ENCODE peak calls at places on chromosomes 11 and 22, in four cellular contexts. M, L, J and U are unnamed samples. For H3K27me3, the result is how much of the 10 kb centered on the place peaks cover.

GRCh38 chr22:22810018-22810427 is 77.6 kb upstream of the IGLL5 start:
- DNase-seq in M (peak), L (peak), J (peak), U (no peak)

GRCh38 chr11:77209663-77210062 is 81.6 kb downstream of the MYO7A start:
- DNase-seq in M (no peak), L (no peak), J (no peak), U (no peak)

GRCh38 chr11:69004411-69005182 is 8.4 kb downstream of the MRGPRF start:
- DNase-seq in M (no peak), L (peak), J (no peak), U (no peak)

GRCh38 chr11:89381094-89381493 is 110.1 kb downstream of the NOX4 start:
- DNase-seq in M (peak), L (no peak), J (no peak), U (peak)

GRCh38 chr11:124233376-124233775 is 7.5 kb upstream of the OR8G1 start:
- DNase-seq in M (no peak), L (no peak), J (no peak), U (no peak)

GRCh38 chr11:7967826-7968225 is 2.6 kb upstream of the NLRP10 start:
- DNase-seq in M (peak), L (no peak), J (no peak), U (no peak)

GRCh38 chr11:94125408-94126120 is 3.1 kb upstream of the PANX1 start:
- DNase-seq in M (no peak), L (no peak), J (no peak), U (no peak)

GRCh38 chr22:48797731-48798130 is 1029.9 kb downstream of the BRD1 start:
- DNase-seq in M (no peak), L (no peak), J (no peak), U (no peak)

GRCh38 chr11:123157995-123158394 is 37.1 kb downstream of the CLMP start:
- DNase-seq in M (no peak), L (no peak), J (no peak), U (no peak)

GRCh38 chr11:133940034-133940433 is 16.7 kb downstream of the IGSF9B start:
- DNase-seq in M (no peak), L (no peak), J (no peak), U (no peak)

GRCh38 chr11:124841765-124842700 is 23.2 kb upstream of the ROBO3 start:
- DNase-seq in M (no peak), L (no peak), J (no peak), U (no peak)

GRCh38 chr11:73314121-73314948 is 6.3 kb downstream of the ARHGEF17 start:
- DNase-seq in M (peak), L (no peak), J (no peak), U (peak)

GRCh38 chr11:37946155-37946766 is 1348.2 kb upstream of the RAG2 start:
- DNase-seq in M (peak), L (no peak), J (no peak), U (no peak)

GRCh38 chr11:129590030-129590752 is 214.5 kb downstream of the BARX2 start:
- DNase-seq in M (no peak), L (no peak), J (no peak), U (no peak)

GRCh38 chr11:33034983-33035382 is 4.4 kb upstream of the TCP11L1 start:
- DNase-seq in M (no peak), L (no peak), J (no peak), U (no peak)

GRCh38 chr11:69157822-69158231 is 2.1 kb downstream of the SMIM38 start:
- DNase-seq in M (no peak), L (no peak), J (no peak), U (no peak)

GRCh38 chr11:394034-394857 is at the start of gene PKP3:
- DNase-seq in M (peak), L (no peak), J (peak), U (no peak)

GRCh38 chr11:111307472-111308108 is 9.2 kb downstream of the POU2AF3 start:
- DNase-seq in M (no peak), L (no peak), J (no peak), U (no peak)

GRCh38 chr11:129613076-129613475 is 202.6 kb upstream of the TMEM45B start:
- DNase-seq in M (no peak), L (no peak), J (no peak), U (no peak)

GRCh38 chr11:115226556-115226955 is 277.7 kb downstream of the CADM1 start:
- DNase-seq in M (peak), L (no peak), J (no peak), U (no peak)

GRCh38 chr11:68380786-68381622 is 68.6 kb downstream of the LRP5 start:
- DNase-seq in M (peak), L (no peak), J (no peak), U (no peak)

GRCh38 chr22:45318168-45318557 is 8.4 kb downstream of the FAM118A start:
- DNase-seq in M (peak), L (peak), J (no peak), U (peak)

GRCh38 chr11:80204021-80204420 is 763.2 kb upstream of the TENM4 start:
- DNase-seq in M (no peak), L (no peak), J (no peak), U (no peak)

GRCh38 chr11:54558919-54559318 is 44.9 kb downstream of the OR4C46 start:
- DNase-seq in M (no peak), L (no peak), J (no peak), U (no peak)

GRCh38 chr22:49515486-49515885 is 312.2 kb downstream of the BRD1 start:
- DNase-seq in M (no peak), L (no peak), J (no peak), U (no peak)

GRCh38 chr11:2888266-2888968 is 2.8 kb upstream of the CDKN1C start:
- DNase-seq in M (peak), L (peak), J (peak), U (peak)

GRCh38 chr11:74366576-74366975 is 31.7 kb downstream of the PGM2L1 start:
- DNase-seq in M (peak), L (no peak), J (no peak), U (no peak)

GRCh38 chr11:6574816-6575715 is 28.4 kb downstream of the RRP8 start:
- DNase-seq in M (no peak), L (no peak), J (no peak), U (no peak)

GRCh38 chr11:45208135-45208534 is 61.7 kb downstream of the PRDM11 start:
- DNase-seq in M (no peak), L (no peak), J (no peak), U (no peak)

GRCh38 chr11:125165111-125165663 is 636 bp downstream of the PKNOX2 start:
- DNase-seq in M (peak), L (peak), J (no peak), U (no peak)

DNA sequence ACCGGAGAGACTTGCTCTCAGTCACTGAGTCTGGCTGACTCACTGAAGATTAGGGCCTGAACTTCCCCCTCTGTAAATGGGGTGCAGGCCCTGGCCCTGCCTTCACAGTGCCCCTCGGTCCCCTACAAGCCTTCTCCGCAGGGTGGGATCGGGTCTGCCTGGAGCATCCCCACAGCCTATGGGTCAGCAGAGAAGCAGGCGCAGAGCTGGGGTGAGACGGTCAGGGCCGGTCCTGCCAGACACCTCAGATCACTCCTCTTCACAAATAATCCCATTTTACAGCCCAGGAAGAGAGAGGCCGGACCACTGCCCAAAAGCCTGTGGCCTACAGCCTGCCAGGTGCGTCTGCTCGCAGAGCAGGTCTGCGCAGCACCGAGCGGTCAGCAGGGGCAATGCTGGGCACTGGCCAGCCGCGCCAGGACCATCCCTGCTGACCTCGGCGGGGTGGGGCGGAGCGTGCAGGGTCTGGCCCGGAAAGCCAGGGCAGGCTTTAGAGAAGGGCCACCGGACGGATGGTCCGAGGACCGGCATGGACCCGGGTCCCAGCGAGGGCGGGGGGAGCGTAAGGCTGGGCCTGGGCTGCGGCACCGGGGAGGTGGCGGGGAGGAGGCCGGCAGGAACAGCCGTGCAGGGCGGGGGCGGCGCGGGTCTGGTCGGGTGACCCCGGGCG is 518 bp upstream of the SEPTIN5 start:
- DNase-seq in M (no peak), L (peak), J (no peak), U (no peak)
- H3K4me3 ChIP-seq in M (peak), L (peak), J (no peak), U (peak)

DNA sequence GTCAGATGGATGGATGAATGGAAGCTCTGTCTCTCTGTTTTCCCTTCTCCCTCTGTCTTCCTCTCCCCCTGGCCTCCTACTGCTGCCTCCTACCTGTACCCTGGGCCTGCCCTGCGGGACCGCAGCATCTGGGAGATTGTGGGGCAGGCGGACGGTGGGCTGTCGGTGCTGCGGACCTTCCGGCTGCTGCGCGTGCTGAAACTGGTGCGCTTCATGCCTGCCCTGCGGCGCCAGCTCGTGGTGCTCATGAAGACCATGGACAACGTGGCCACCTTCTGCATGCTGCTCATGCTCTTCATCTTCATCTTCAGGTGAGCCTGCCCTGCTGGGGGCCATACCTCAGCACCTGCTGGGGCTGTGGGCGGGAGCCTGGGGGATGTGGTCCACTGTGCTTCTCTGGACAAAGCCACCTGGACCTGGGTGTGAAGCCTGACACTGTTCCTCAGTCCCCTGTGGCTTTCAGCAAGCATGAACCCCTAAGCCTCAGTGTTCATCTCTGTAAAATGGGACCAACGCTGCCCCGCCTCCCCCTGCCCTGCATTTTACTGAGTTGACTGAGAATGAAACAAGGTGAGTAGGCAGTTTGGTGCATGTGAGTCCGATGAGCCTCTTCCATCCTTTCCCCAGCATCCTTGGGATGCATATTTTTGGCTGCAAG is 88.4 kb downstream of the CACNA1I start:
- DNase-seq in M (no peak), L (no peak), J (no peak), U (no peak)
- H3K27me3 ChIP-seq in M (half or more), L (under half), J (under half), U (under half)

GRCh38 chr11:27615833-27616232 is 84.4 kb downstream of the BDNF start:
- DNase-seq in M (no peak), L (no peak), J (no peak), U (no peak)
- TF ChIP-seq POLR2A in M (no peak), L (no peak), J (no peak), U (no peak)

DNA sequence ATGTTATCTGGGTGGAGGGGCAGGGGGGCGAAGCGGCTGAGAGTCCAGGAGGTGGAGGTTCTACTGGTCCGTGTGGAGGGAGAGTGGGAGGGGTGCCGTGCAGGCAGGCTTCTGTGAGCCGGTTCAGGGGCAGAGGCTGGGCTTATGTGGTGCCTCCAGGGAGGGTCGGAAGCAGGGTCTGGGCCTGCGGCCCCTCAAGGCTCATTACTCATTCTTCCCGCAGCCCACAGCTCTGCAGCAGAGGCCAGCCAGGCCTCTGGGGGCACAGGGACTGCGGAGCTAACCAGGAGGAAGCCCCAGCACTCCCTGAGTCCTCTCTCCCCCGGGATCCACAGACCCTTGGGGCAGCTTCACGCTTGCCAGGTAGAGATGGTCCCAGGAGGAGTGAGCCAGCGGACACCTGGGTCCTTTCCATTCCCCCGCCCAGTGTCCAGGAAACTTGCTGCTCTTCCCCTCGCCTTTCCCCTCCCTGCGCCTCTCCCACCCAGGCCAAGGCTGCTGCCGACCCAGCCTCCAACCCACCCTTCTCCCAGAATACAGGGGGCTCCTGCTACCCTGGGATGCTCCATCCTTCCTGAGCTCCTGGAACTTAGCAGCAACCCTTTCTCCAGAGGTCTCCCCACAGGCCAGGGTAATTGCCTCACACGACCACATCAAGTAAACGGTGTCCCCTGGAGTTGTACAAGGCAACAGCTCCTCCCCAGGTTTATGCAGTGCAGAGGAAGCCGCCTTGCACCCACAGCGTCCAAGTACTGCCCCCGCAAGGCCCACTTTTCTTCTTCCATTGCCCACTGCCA is 6.3 kb downstream of the NRXN2 start:
- DNase-seq in M (no peak), L (no peak), J (no peak), U (no peak)
- H3K4me3 ChIP-seq in M (no peak), L (no peak), J (no peak), U (no peak)

GRCh38 chr11:43546561-43547410 is 133.8 kb upstream of the HSD17B12 start:
- DNase-seq in M (no peak), L (peak), J (no peak), U (no peak)
- H3K27me3 ChIP-seq in M (under half), L (under half), J (under half), U (under half)

DNA sequence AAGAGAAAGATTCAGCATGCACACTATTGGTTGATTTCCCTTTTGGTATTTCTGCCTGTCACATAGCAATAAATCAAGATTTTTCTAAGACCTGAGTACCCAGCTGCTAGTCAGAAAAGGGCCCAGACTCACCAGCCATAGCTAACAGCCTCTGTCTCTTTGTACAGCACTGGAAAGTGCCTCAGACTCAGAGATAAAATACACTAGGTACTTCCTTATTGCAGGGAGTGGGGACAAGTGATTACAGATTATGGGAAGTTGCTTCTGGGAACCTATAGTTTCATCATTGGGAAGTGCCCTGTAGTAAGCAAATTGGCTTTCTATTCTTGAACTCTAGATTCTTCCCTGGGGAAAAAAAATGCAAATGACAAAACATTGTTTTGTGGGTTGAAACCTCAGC is at the start of gene CASP5:
- DNase-seq in M (no peak), L (no peak), J (no peak), U (no peak)
- TF ChIP-seq POLR2A in M (no peak), L (no peak), J (no peak), U (no peak)

GRCh38 chr22:38786631-38787030 is 7.3 kb downstream of the DNAL4 start:
- DNase-seq in M (no peak), L (no peak), J (no peak), U (no peak)

GRCh38 chr22:38788016-38788415 is 5.9 kb downstream of the DNAL4 start:
- DNase-seq in M (peak), L (no peak), J (no peak), U (no peak)

GRCh38 chr22:38788417-38788816 is 5.5 kb downstream of the DNAL4 start:
- DNase-seq in M (peak), L (no peak), J (no peak), U (peak)

GRCh38 chr22:38789606-38790005 is 4.3 kb downstream of the DNAL4 start:
- DNase-seq in M (no peak), L (no peak), J (no peak), U (no peak)

GRCh38 chr22:38788846-38789245 is 5.1 kb downstream of the DNAL4 start:
- DNase-seq in M (no peak), L (no peak), J (no peak), U (no peak)
- H3K4me3 ChIP-seq in M (no peak), L (no peak), J (no peak), U (no peak)

DNA sequence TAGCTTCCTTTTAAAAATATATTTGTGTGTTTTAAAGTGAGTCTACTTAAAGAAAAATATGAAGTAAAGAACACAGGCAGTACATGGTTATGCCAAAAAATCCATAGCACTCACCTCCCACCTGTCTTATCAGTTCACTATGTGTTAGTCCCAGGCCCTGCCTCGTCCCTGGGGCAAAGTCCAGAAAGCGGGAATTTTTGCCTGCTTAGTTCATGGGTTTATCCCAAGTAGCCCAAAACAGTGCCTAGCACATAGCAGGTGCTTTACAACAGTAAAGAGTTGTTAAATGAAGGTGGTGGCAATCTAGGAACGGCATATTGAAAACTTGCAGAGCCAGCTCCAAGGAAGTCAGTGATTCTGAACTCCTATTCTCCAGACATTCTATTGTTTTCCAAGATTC is 154.0 kb downstream of the MN1 start:
- DNase-seq in M (no peak), L (no peak), J (no peak), U (no peak)
- H3K27me3 ChIP-seq in M (under half), L (under half), J (under half), U (under half)

GRCh38 chr11:66278396-66279091 is 569 bp downstream of the CNIH2 start:
- DNase-seq in M (no peak), L (peak), J (no peak), U (no peak)

GRCh38 chr11:66275984-66276612 is 1.9 kb upstream of the CNIH2 start:
- DNase-seq in M (no peak), L (no peak), J (no peak), U (no peak)

GRCh38 chr11:66279092-66279797 is 1.3 kb downstream of the CNIH2 start:
- DNase-seq in M (no peak), L (peak), J (no peak), U (no peak)

GRCh38 chr11:66275396-66275795 is 2.6 kb upstream of the CNIH2 start:
- DNase-seq in M (no peak), L (no peak), J (no peak), U (no peak)

GRCh38 chr11:66277475-66278391 is at the start of gene CNIH2:
- DNase-seq in M (no peak), L (peak), J (no peak), U (peak)
- TF ChIP-seq POLR2A in M (no peak), L (no peak), J (no peak), U (no peak)